ENCODE peak calls at places on chromosomes 4 and X, in five cellular contexts. P is stomach; L is stimulated activated CD8-positive, alpha-beta memory T cell treated with anti-CD3 and anti-CD28 coated beads, Interleukin-2, amount 100 ng/mL, for 1 hour; Y is HEK293T; J is NCI-H748 treated with DMSO at 0.1 percent for 48 hours. E is an unnamed sample.

GRCh38 chr4:6910340-6910959 is 824 bp downstream of the TBC1D14 start:
- DNase-seq in P (no peak), L (no peak), Y (peak; percentile 41), J (no peak), E (peak; percentile 25)

GRCh38 chr4:185809517-185810071 is 2.4 kb downstream of the SORBS2 start:
- DNase-seq in P (no peak), L (no peak), Y (no peak), J (no peak), E (no peak)

GRCh38 chrX:147899715-147900114 is 12.0 kb upstream of the FMR1 start:
- DNase-seq in P (no peak), L (no peak), Y (no peak), J (no peak), E (peak; percentile 58)

GRCh38 chrX:14753436-14753835 is 119.4 kb downstream of the FANCB start:
- DNase-seq in P (no peak), L (no peak), Y (no peak), J (no peak), E (no peak)

GRCh38 chr4:100736651-100737450 is 219.0 kb upstream of the EMCN start:
- DNase-seq in P (no peak), L (no peak), Y (no peak), J (no peak), E (no peak)

GRCh38 chrX:4944767-4945166 is 1231.3 kb upstream of the PRKX start:
- DNase-seq in P (no peak), L (no peak), Y (no peak), J (no peak), E (no peak)

GRCh38 chrX:152927858-152928760 is 30.2 kb downstream of the ZNF185 start:
- DNase-seq in P (no peak), L (no peak), Y (no peak), J (no peak), E (no peak)

GRCh38 chrX:39158801-39159657 is 357.8 kb downstream of the MID1IP1 start:
- DNase-seq in P (no peak), L (no peak), Y (no peak), J (peak; percentile 86), E (no peak)

GRCh38 chr4:154119317-154119716 is 330.4 kb upstream of the SFRP2 start:
- DNase-seq in P (no peak), L (no peak), Y (no peak), J (no peak), E (no peak)

GRCh38 chr4:48901196-48901595 is 5.4 kb downstream of the OCIAD2 start:
- DNase-seq in P (no peak), L (no peak), Y (no peak), J (no peak), E (no peak)

GRCh38 chrX:134453631-134454030 is 6.3 kb upstream of the HPRT1 start:
- DNase-seq in P (peak; percentile 36), L (no peak), Y (no peak), J (no peak), E (no peak)

GRCh38 chrX:84932814-84933213 is 70.9 kb upstream of the APOOL start:
- DNase-seq in P (no peak), L (no peak), Y (no peak), J (no peak), E (no peak)

GRCh38 chrX:36087366-36087765 is 167.8 kb downstream of the CFAP47 start:
- DNase-seq in P (no peak), L (no peak), Y (no peak), J (no peak), E (no peak)

GRCh38 chrX:14641681-14642655 is 112.6 kb downstream of the GLRA2 start:
- DNase-seq in P (no peak), L (no peak), Y (no peak), J (no peak), E (no peak)

GRCh38 chrX:40573763-40574162 is 7.0 kb upstream of the ATP6AP2 start:
- DNase-seq in P (no peak), L (no peak), Y (no peak), J (no peak), E (peak; percentile 67)

GRCh38 chr4:88610771-88611170 is 18.5 kb downstream of the HERC3 start:
- DNase-seq in P (no peak), L (no peak), Y (no peak), J (no peak), E (no peak)

GRCh38 chr4:175147233-175147632 is 229.1 kb downstream of the ADAM29 start:
- DNase-seq in P (no peak), L (no peak), Y (no peak), J (no peak), E (no peak)

GRCh38 chr4:170671171-170671570 is 581.4 kb upstream of the AADAT start:
- DNase-seq in P (no peak), L (no peak), Y (no peak), J (no peak), E (no peak)

GRCh38 chr4:73729534-73730165 is 10.7 kb upstream of the CXCL8 start:
- DNase-seq in P (peak; percentile 70), L (no peak), Y (peak; percentile 63), J (peak; percentile 31), E (peak; percentile 51)

GRCh38 chr4:55675196-55675793 is 39.2 kb upstream of the NMU start:
- DNase-seq in P (no peak), L (no peak), Y (no peak), J (no peak), E (peak; percentile 23)

GRCh38 chr4:94516067-94516466 is 64.3 kb downstream of the PDLIM5 start:
- DNase-seq in P (no peak), L (no peak), Y (no peak), J (no peak), E (no peak)

GRCh38 chr4:80197132-80197573 is at the start of gene PRDM8:
- DNase-seq in P (no peak), L (no peak), Y (peak; percentile 52), J (peak; percentile 48), E (no peak)

GRCh38 chr4:76182463-76182862 is 31.2 kb downstream of the SCARB2 start:
- DNase-seq in P (no peak), L (no peak), Y (no peak), J (no peak), E (no peak)

GRCh38 chrX:142233400-142233799 is 28.3 kb upstream of the MAGEC2 start:
- DNase-seq in P (no peak), L (no peak), Y (no peak), J (no peak), E (peak; percentile 35)

GRCh38 chrX:86013792-86014191 is 33.6 kb downstream of the CHM start:
- DNase-seq in P (no peak), L (no peak), Y (no peak), J (no peak), E (no peak)

GRCh38 chr4:83556006-83556712 is 20.3 kb downstream of the GPAT3 start:
- DNase-seq in P (no peak), L (no peak), Y (no peak), J (no peak), E (no peak)

GRCh38 chrX:124362072-124362471 is 15.7 kb downstream of the SH2D1A start:
- DNase-seq in P (no peak), L (no peak), Y (no peak), J (no peak), E (no peak)

GRCh38 chr4:37970702-37971101 is 10.5 kb downstream of the PTTG2 start:
- DNase-seq in P (peak; percentile 84), L (peak; percentile 10), Y (no peak), J (no peak), E (peak; percentile 66)

E was measured in HAP-1.